ENCODE peak calls at places on chromosomes 3 and 15, in six cellular contexts. T, G, Q, R, X and F are unnamed samples.

GRCh38 chr15:60381148-60381788 is 16.5 kb downstream of the ANXA2 start:
- DNase-seq in T (peak), G (no peak), Q (no peak), R (no peak), X (no peak), F (no peak)

GRCh38 chr3:176097036-176097435 is 1100.2 kb downstream of the TBL1XR1 start:
- DNase-seq in T (no peak), G (no peak), Q (no peak), R (no peak), X (no peak), F (no peak)

GRCh38 chr3:129490273-129490675 is 38.2 kb upstream of the RHO start:
- DNase-seq in T (peak), G (peak), Q (peak), R (peak), X (peak), F (peak)

GRCh38 chr3:123766195-123767019 is 117.7 kb downstream of the MYLK start:
- DNase-seq in T (peak), G (no peak), Q (no peak), R (no peak), X (no peak), F (no peak)

GRCh38 chr3:66989860-66990696 is 8.0 kb upstream of the KBTBD8 start:
- DNase-seq in T (peak), G (no peak), Q (peak), R (peak), X (peak), F (no peak)

GRCh38 chr3:38118421-38119247 is 18.3 kb downstream of the ACAA1 start:
- DNase-seq in T (no peak), G (no peak), Q (no peak), R (no peak), X (no peak), F (no peak)

GRCh38 chr3:143330316-143330868 is 210.8 kb downstream of the CHST2 start:
- DNase-seq in T (no peak), G (no peak), Q (no peak), R (no peak), X (no peak), F (no peak)

GRCh38 chr15:93088200-93088980 is 621 bp downstream of the RGMA start:
- DNase-seq in T (peak), G (no peak), Q (peak), R (peak), X (peak), F (no peak)

GRCh38 chr15:29676961-29677402 is 145.3 kb downstream of the TJP1 start:
- DNase-seq in T (peak), G (no peak), Q (no peak), R (peak), X (no peak), F (no peak)

GRCh38 chr3:76585794-76586392 is 454.0 kb upstream of the ROBO2 start:
- DNase-seq in T (peak), G (no peak), Q (no peak), R (peak), X (no peak), F (no peak)

GRCh38 chr15:40844543-40844981 is 714 bp downstream of the SPINT1 start:
- DNase-seq in T (no peak), G (no peak), Q (no peak), R (peak), X (peak), F (no peak)

GRCh38 chr3:138608322-138609214 is at the start of gene FAIM:
- DNase-seq in T (peak), G (peak), Q (peak), R (peak), X (peak), F (peak)

GRCh38 chr3:189773056-189773455 is 141.9 kb downstream of the TP63 start:
- DNase-seq in T (peak), G (no peak), Q (no peak), R (peak), X (no peak), F (no peak)